ENCODE peak calls at places on chromosome 4, in ten cellular contexts. Y, N, F, S, T, E, P, I, C and K are unnamed samples.

GRCh38 chr4:3871181-3871852 is 105.1 kb downstream of the ADRA2C start:
- DNase-seq in Y (no peak), N (no peak), F (no peak), S (no peak), T (peak; percentile 31), E (no peak), P (no peak), I (no peak), C (no peak), K (no peak)

GRCh38 chr4:40192286-40193017 is 4.4 kb upstream of the RHOH start:
- DNase-seq in Y (no peak), N (no peak), F (no peak), S (no peak), T (no peak), E (no peak), P (no peak), I (no peak), C (no peak), K (no peak)

GRCh38 chr4:94455081-94455480 is 3.3 kb downstream of the PDLIM5 start:
- DNase-seq in Y (peak; percentile 68), N (no peak), F (no peak), S (peak; percentile 78), T (peak; percentile 48), E (no peak), P (no peak), I (no peak), C (peak; percentile 89), K (no peak)

GRCh38 chr4:78638324-78639172 is 87.0 kb downstream of the ANXA3 start:
- DNase-seq in Y (no peak), N (no peak), F (no peak), S (no peak), T (no peak), E (peak; percentile 31), P (no peak), I (no peak), C (no peak), K (no peak)

GRCh38 chr4:22991576-22991975 is 298.8 kb downstream of the GBA3 start:
- DNase-seq in Y (no peak), N (no peak), F (no peak), S (peak; percentile 14), T (no peak), E (no peak), P (no peak), I (no peak), C (no peak), K (no peak)

GRCh38 chr4:43132010-43132582 is 239.6 kb downstream of the GRXCR1 start:
- DNase-seq in Y (peak; percentile 77), N (peak; percentile 28), F (peak; percentile 9), S (peak; percentile 63), T (peak; percentile 48), E (peak; percentile 43), P (peak; percentile 38), I (peak; percentile 16), C (peak; percentile 73), K (peak; percentile 21)

GRCh38 chr4:22170353-22170752 is 221.8 kb upstream of the KCNIP4 start:
- DNase-seq in Y (peak; percentile 84), N (no peak), F (no peak), S (peak; percentile 47), T (no peak), E (no peak), P (no peak), I (no peak), C (peak; percentile 68), K (no peak)

GRCh38 chr4:27008693-27009092 is 148.1 kb downstream of the STIM2 start:
- DNase-seq in Y (no peak), N (no peak), F (no peak), S (peak; percentile 17), T (no peak), E (no peak), P (no peak), I (no peak), C (no peak), K (no peak)

GRCh38 chr4:72467633-72468032 is 101.4 kb downstream of the ADAMTS3 start:
- DNase-seq in Y (no peak), N (no peak), F (no peak), S (no peak), T (no peak), E (no peak), P (no peak), I (no peak), C (peak; percentile 13), K (no peak)

GRCh38 chr4:175720722-175721121 is 91.3 kb downstream of the GPM6A start:
- DNase-seq in Y (no peak), N (no peak), F (no peak), S (no peak), T (no peak), E (no peak), P (no peak), I (no peak), C (no peak), K (no peak)

GRCh38 chr4:186557061-186557460 is 1.7 kb upstream of the MTNR1A start:
- DNase-seq in Y (no peak), N (no peak), F (no peak), S (no peak), T (no peak), E (no peak), P (no peak), I (no peak), C (peak; percentile 32), K (peak; percentile 49)

GRCh38 chr4:23614284-23614892 is 275.5 kb downstream of the PPARGC1A start:
- DNase-seq in Y (peak; percentile 35), N (no peak), F (no peak), S (peak; percentile 10), T (no peak), E (peak; percentile 5), P (no peak), I (no peak), C (peak; percentile 9), K (peak; percentile 44)

GRCh38 chr4:185033950-185034349 is 15.7 kb downstream of the HELT start:
- DNase-seq in Y (no peak), N (no peak), F (no peak), S (no peak), T (no peak), E (no peak), P (no peak), I (no peak), C (no peak), K (no peak)

GRCh38 chr4:168082379-168082778 is 10.0 kb upstream of the ANXA10 start:
- DNase-seq in Y (no peak), N (no peak), F (no peak), S (no peak), T (no peak), E (no peak), P (no peak), I (no peak), C (no peak), K (no peak)

GRCh38 chr4:143531773-143532491 is 18.4 kb downstream of the SMARCA5 start:
- DNase-seq in Y (peak; percentile 20), N (no peak), F (no peak), S (no peak), T (no peak), E (no peak), P (no peak), I (no peak), C (peak; percentile 52), K (peak; percentile 30)

GRCh38 chr4:41718907-41719306 is 29.6 kb downstream of the PHOX2B start:
- DNase-seq in Y (peak; percentile 38), N (no peak), F (no peak), S (no peak), T (no peak), E (no peak), P (no peak), I (no peak), C (peak; percentile 22), K (no peak)

GRCh38 chr4:107625503-107625902 is 94.5 kb downstream of the PAPSS1 start:
- DNase-seq in Y (no peak), N (no peak), F (no peak), S (no peak), T (no peak), E (no peak), P (no peak), I (no peak), C (no peak), K (no peak)